ENCODE peak calls at places on chromosomes 16 and 17, in five cellular contexts. U, K, Q, F and B are unnamed samples.
A peak's percentile ranks its signal among the peaks of the same experiment; 100 is the strongest.

GRCh38 chr16:50257876-50258275 is 8.5 kb upstream of the ADCY7 start:
- DNase-seq in U (no peak), K (no peak), Q (peak; percentile 5), F (no peak), B (no peak)

GRCh38 chr17:20046629-20047028 is 37.5 kb downstream of the SPECC1 start:
- DNase-seq in U (no peak), K (no peak), Q (no peak), F (no peak), B (no peak)

GRCh38 chr16:88978608-88979346 is 1.8 kb upstream of the CBFA2T3 start:
- DNase-seq in U (no peak), K (no peak), Q (no peak), F (no peak), B (no peak)

GRCh38 chr17:49401971-49402491 is 12.7 kb downstream of the PHB1 start:
- DNase-seq in U (no peak), K (no peak), Q (no peak), F (no peak), B (peak; percentile 30)

GRCh38 chr16:56477096-56477878 is 25.9 kb downstream of the OGFOD1 start:
- DNase-seq in U (peak; percentile 81), K (no peak), Q (no peak), F (no peak), B (no peak)

GRCh38 chr17:9138161-9138717 is 116.9 kb downstream of the NTN1 start:
- DNase-seq in U (no peak), K (no peak), Q (no peak), F (peak; percentile 70), B (no peak)

GRCh38 chr17:67245694-67246397 is 850 bp upstream of the HELZ start:
- DNase-seq in U (peak; percentile 44), K (peak; percentile 59), Q (peak; percentile 46), F (peak; percentile 24), B (peak; percentile 38)

GRCh38 chr16:88331989-88332920 is 50.5 kb upstream of the ZNF469 start:
- DNase-seq in U (peak; percentile 88), K (no peak), Q (peak; percentile 49), F (no peak), B (no peak)

GRCh38 chr16:85891033-85891775 is 7.8 kb upstream of the IRF8 start:
- DNase-seq in U (peak; percentile 70), K (no peak), Q (peak; percentile 41), F (no peak), B (no peak)

GRCh38 chr16:23835390-23836077 is at the start of gene PRKCB:
- DNase-seq in U (peak; percentile 57), K (peak; percentile 49), Q (peak; percentile 68), F (peak; percentile 70), B (peak; percentile 77)

GRCh38 chr16:25855818-25856217 is 164.1 kb downstream of the HS3ST4 start:
- DNase-seq in U (no peak), K (no peak), Q (no peak), F (no peak), B (no peak)

GRCh38 chr17:30950669-30951399 is 20.0 kb upstream of the RNF135 start:
- DNase-seq in U (peak; percentile 74), K (no peak), Q (peak; percentile 60), F (peak; percentile 72), B (no peak)

GRCh38 chr17:42944211-42944610 is 20.0 kb downstream of the AARSD1 start:
- DNase-seq in U (no peak), K (no peak), Q (no peak), F (no peak), B (no peak)